ENCODE peak calls at places on chromosome 20, in six cellular contexts. One of them, this sample, is unnamed.

GRCh38 chr20:31840906-31841816 is 4.2 kb downstream of the FOXS1 start:
- DNase-seq in astrocyte: no peak
- DNase-seq in CD4-positive, alpha-beta memory T cell: no peak
- DNase-seq in ovary: no peak
- DNase-seq in cortex of kidney: no peak
- DNase-seq in NCI-H1092 treated with DMSO at 0.1 percent for 48 hours: no peak
- DNase-seq in this sample: no peak

GRCh38 chr20:34791289-34792020 is 34.0 kb downstream of the NCOA6 start:
- DNase-seq in astrocyte: peak
- DNase-seq in CD4-positive, alpha-beta memory T cell: no peak
- DNase-seq in ovary: no peak
- DNase-seq in cortex of kidney: no peak
- DNase-seq in NCI-H1092 treated with DMSO at 0.1 percent for 48 hours: peak
- DNase-seq in this sample: no peak

GRCh38 chr20:30511322-30512030 is 746.0 kb upstream of the DEFB115 start:
- DNase-seq in astrocyte: no peak
- DNase-seq in CD4-positive, alpha-beta memory T cell: no peak
- DNase-seq in ovary: no peak
- DNase-seq in cortex of kidney: no peak
- DNase-seq in NCI-H1092 treated with DMSO at 0.1 percent for 48 hours: no peak
- DNase-seq in this sample: no peak

GRCh38 chr20:43921227-43921780 is 6.7 kb downstream of the TOX2 start:
- DNase-seq in astrocyte: no peak
- DNase-seq in CD4-positive, alpha-beta memory T cell: no peak
- DNase-seq in ovary: no peak
- DNase-seq in cortex of kidney: no peak
- DNase-seq in NCI-H1092 treated with DMSO at 0.1 percent for 48 hours: no peak
- DNase-seq in this sample: no peak

GRCh38 chr20:64268180-64268579 is 12.6 kb downstream of the PCMTD2 start:
- DNase-seq in astrocyte: no peak
- DNase-seq in CD4-positive, alpha-beta memory T cell: no peak
- DNase-seq in ovary: no peak
- DNase-seq in cortex of kidney: no peak
- DNase-seq in NCI-H1092 treated with DMSO at 0.1 percent for 48 hours: no peak
- DNase-seq in this sample: no peak

GRCh38 chr20:4071177-4071723 is 55.9 kb upstream of the RNF24 start:
- DNase-seq in astrocyte: no peak
- DNase-seq in CD4-positive, alpha-beta memory T cell: no peak
- DNase-seq in ovary: no peak
- DNase-seq in cortex of kidney: no peak
- DNase-seq in NCI-H1092 treated with DMSO at 0.1 percent for 48 hours: no peak
- DNase-seq in this sample: no peak

GRCh38 chr20:34945315-34946077 is 10.1 kb downstream of the GSS start:
- DNase-seq in astrocyte: no peak
- DNase-seq in CD4-positive, alpha-beta memory T cell: no peak
- DNase-seq in ovary: no peak
- DNase-seq in cortex of kidney: no peak
- DNase-seq in NCI-H1092 treated with DMSO at 0.1 percent for 48 hours: no peak
- DNase-seq in this sample: no peak

GRCh38 chr20:24818056-24818455 is 131.0 kb upstream of the CST7 start:
- DNase-seq in astrocyte: no peak
- DNase-seq in CD4-positive, alpha-beta memory T cell: no peak
- DNase-seq in ovary: no peak
- DNase-seq in cortex of kidney: no peak
- DNase-seq in NCI-H1092 treated with DMSO at 0.1 percent for 48 hours: no peak
- DNase-seq in this sample: no peak

GRCh38 chr20:45752747-45753146 is 30.6 kb downstream of the SPINT4 start:
- DNase-seq in astrocyte: peak
- DNase-seq in CD4-positive, alpha-beta memory T cell: no peak
- DNase-seq in ovary: no peak
- DNase-seq in cortex of kidney: no peak
- DNase-seq in NCI-H1092 treated with DMSO at 0.1 percent for 48 hours: no peak
- DNase-seq in this sample: no peak

GRCh38 chr20:61874421-61875068 is 191.1 kb downstream of the TAF4 start:
- DNase-seq in astrocyte: peak
- DNase-seq in CD4-positive, alpha-beta memory T cell: no peak
- DNase-seq in ovary: no peak
- DNase-seq in cortex of kidney: no peak
- DNase-seq in NCI-H1092 treated with DMSO at 0.1 percent for 48 hours: peak
- DNase-seq in this sample: no peak

GRCh38 chr20:44703183-44703925 is 11.8 kb upstream of the CCN5 start:
- DNase-seq in astrocyte: no peak
- DNase-seq in CD4-positive, alpha-beta memory T cell: no peak
- DNase-seq in ovary: no peak
- DNase-seq in cortex of kidney: no peak
- DNase-seq in NCI-H1092 treated with DMSO at 0.1 percent for 48 hours: no peak
- DNase-seq in this sample: no peak

GRCh38 chr20:2261105-2261504 is 34.7 kb upstream of the TGM3 start:
- DNase-seq in astrocyte: no peak
- DNase-seq in CD4-positive, alpha-beta memory T cell: no peak
- DNase-seq in ovary: no peak
- DNase-seq in cortex of kidney: no peak
- DNase-seq in NCI-H1092 treated with DMSO at 0.1 percent for 48 hours: no peak
- DNase-seq in this sample: no peak

GRCh38 chr20:7967199-7967844 is 27.1 kb upstream of the HAO1 start:
- DNase-seq in astrocyte: peak
- DNase-seq in CD4-positive, alpha-beta memory T cell: no peak
- DNase-seq in ovary: no peak
- DNase-seq in cortex of kidney: no peak
- DNase-seq in NCI-H1092 treated with DMSO at 0.1 percent for 48 hours: no peak
- DNase-seq in this sample: peak

GRCh38 chr20:23503649-23504048 is 12.7 kb downstream of the CST8 start:
- DNase-seq in astrocyte: no peak
- DNase-seq in CD4-positive, alpha-beta memory T cell: no peak
- DNase-seq in ovary: no peak
- DNase-seq in cortex of kidney: no peak
- DNase-seq in NCI-H1092 treated with DMSO at 0.1 percent for 48 hours: no peak
- DNase-seq in this sample: no peak

GRCh38 chr20:17654649-17655285 is 27.3 kb downstream of the RRBP1 start:
- DNase-seq in astrocyte: no peak
- DNase-seq in CD4-positive, alpha-beta memory T cell: no peak
- DNase-seq in ovary: no peak
- DNase-seq in cortex of kidney: no peak
- DNase-seq in NCI-H1092 treated with DMSO at 0.1 percent for 48 hours: no peak
- DNase-seq in this sample: peak

GRCh38 chr20:64116541-64117423 is 9.4 kb upstream of the NPBWR2 start:
- DNase-seq in astrocyte: no peak
- DNase-seq in CD4-positive, alpha-beta memory T cell: no peak
- DNase-seq in ovary: no peak
- DNase-seq in cortex of kidney: no peak
- DNase-seq in NCI-H1092 treated with DMSO at 0.1 percent for 48 hours: no peak
- DNase-seq in this sample: no peak

GRCh38 chr20:23407770-23408467 is 13.4 kb downstream of the NAPB start:
- DNase-seq in astrocyte: no peak
- DNase-seq in CD4-positive, alpha-beta memory T cell: peak
- DNase-seq in ovary: no peak
- DNase-seq in cortex of kidney: no peak
- DNase-seq in NCI-H1092 treated with DMSO at 0.1 percent for 48 hours: no peak
- DNase-seq in this sample: no peak

GRCh38 chr20:62019144-62019805 is 46.4 kb downstream of the TAF4 start:
- DNase-seq in astrocyte: no peak
- DNase-seq in CD4-positive, alpha-beta memory T cell: no peak
- DNase-seq in ovary: peak
- DNase-seq in cortex of kidney: no peak
- DNase-seq in NCI-H1092 treated with DMSO at 0.1 percent for 48 hours: no peak
- DNase-seq in this sample: no peak

GRCh38 chr20:37343212-37343993 is 2.5 kb upstream of the SRC start:
- DNase-seq in astrocyte: no peak
- DNase-seq in CD4-positive, alpha-beta memory T cell: no peak
- DNase-seq in ovary: no peak
- DNase-seq in cortex of kidney: no peak
- DNase-seq in NCI-H1092 treated with DMSO at 0.1 percent for 48 hours: no peak
- DNase-seq in this sample: no peak

GRCh38 chr20:3777726-3778629 is 3.3 kb downstream of the SPEF1 start:
- DNase-seq in astrocyte: no peak
- DNase-seq in CD4-positive, alpha-beta memory T cell: no peak
- DNase-seq in ovary: peak
- DNase-seq in cortex of kidney: no peak
- DNase-seq in NCI-H1092 treated with DMSO at 0.1 percent for 48 hours: no peak
- DNase-seq in this sample: peak

GRCh38 chr20:22465622-22466446 is 118.5 kb downstream of the FOXA2 start:
- DNase-seq in astrocyte: no peak
- DNase-seq in CD4-positive, alpha-beta memory T cell: no peak
- DNase-seq in ovary: no peak
- DNase-seq in cortex of kidney: no peak
- DNase-seq in NCI-H1092 treated with DMSO at 0.1 percent for 48 hours: no peak
- DNase-seq in this sample: no peak

GRCh38 chr20:5991623-5992441 is 41.4 kb downstream of the MCM8 start:
- DNase-seq in astrocyte: peak
- DNase-seq in CD4-positive, alpha-beta memory T cell: no peak
- DNase-seq in ovary: no peak
- DNase-seq in cortex of kidney: no peak
- DNase-seq in NCI-H1092 treated with DMSO at 0.1 percent for 48 hours: no peak
- DNase-seq in this sample: peak